ENCODE peak calls at places on chromosomes 16 and 17, in four cellular contexts. F, M, O and I are unnamed samples.

GRCh38 chr17:43864161-43864706 is 17.3 kb downstream of the CD300LG start:
- DNase-seq in O (no peak), M (no peak), F (no peak), I (no peak)

GRCh38 chr16:69935278-69935711 is 15.8 kb upstream of the CLEC18A start:
- DNase-seq in O (no peak), F (no peak), M (no peak), I (no peak)

GRCh38 chr16:23383881-23384280 is 69.1 kb downstream of the COG7 start:
- DNase-seq in F (no peak), M (no peak), O (no peak), I (no peak)

GRCh38 chr17:81371910-81372760 is 23.1 kb upstream of the BAHCC1 start:
- DNase-seq in M (peak; percentile 31), O (peak; percentile 71), F (peak; percentile 76), I (peak; percentile 73)

GRCh38 chr16:74449470-74449869 is 28.2 kb upstream of the CLEC18B start:
- DNase-seq in O (no peak), M (no peak), F (no peak), I (peak; percentile 35)

GRCh38 chr16:4796982-4797804 is 2.0 kb downstream of the SMIM22 start:
- DNase-seq in M (no peak), O (peak; percentile 17), F (no peak), I (no peak)

GRCh38 chr16:14324581-14324980 is 253.5 kb downstream of the MRTFB start:
- DNase-seq in O (no peak), M (peak; percentile 40), F (no peak), I (no peak)

GRCh38 chr17:34823023-34823422 is 138.2 kb downstream of the CCT6B start:
- DNase-seq in O (no peak), M (no peak), F (no peak), I (no peak)

GRCh38 chr16:54772400-54772799 is 158.3 kb upstream of the IRX5 start:
- DNase-seq in M (no peak), O (no peak), F (no peak), I (no peak)

GRCh38 chr17:6948562-6948961 is 47.3 kb upstream of the ALOX12 start:
- DNase-seq in O (no peak), F (no peak), M (peak; percentile 33), I (no peak)

GRCh38 chr16:54066451-54067056 is 220.0 kb downstream of the IRX3 start:
- DNase-seq in O (no peak), F (no peak), M (peak; percentile 20), I (no peak)

GRCh38 chr16:84618428-84619102 is 687 bp upstream of the COTL1 start:
- DNase-seq in O (peak; percentile 46), F (no peak), M (peak; percentile 87), I (peak; percentile 90)

GRCh38 chr16:48279199-48279598 is 31.9 kb upstream of the ABCC11 start:
- DNase-seq in M (peak; percentile 46), F (no peak), O (no peak), I (no peak)

GRCh38 chr16:49528564-49529150 is 155.1 kb downstream of the C16orf78 start:
- DNase-seq in F (no peak), O (no peak), M (no peak), I (no peak)

GRCh38 chr16:82358601-82359221 is 188.7 kb upstream of the MPHOSPH6 start:
- DNase-seq in F (no peak), O (no peak), M (no peak), I (no peak)

GRCh38 chr16:8848231-8848938 is 20.4 kb downstream of the CARHSP1 start:
- DNase-seq in O (no peak), M (no peak), F (no peak), I (no peak)

GRCh38 chr16:57764341-57765159 is 29.0 kb downstream of the KATNB1 start:
- DNase-seq in F (no peak), M (peak; percentile 71), O (peak; percentile 31), I (peak; percentile 98)